ENCODE peak calls at places on chromosomes 6 and 20, in nine cellular contexts. Y, V, T, O, R, N, K, U and J are unnamed samples.

GRCh38 chr20:50592282-50593004 is 82.3 kb downstream of the PTPN1 start:
- DNase-seq in Y (no peak), V (no peak), T (no peak), O (no peak), R (no peak), N (no peak), K (no peak), U (no peak), J (no peak)

GRCh38 chr6:44061375-44062104 is 65.7 kb downstream of the MRPL14 start:
- DNase-seq in Y (no peak), V (no peak), T (no peak), O (no peak), R (no peak), N (no peak), K (no peak), U (no peak), J (no peak)

GRCh38 chr6:83708970-83709747 is at the start of gene SNAP91:
- DNase-seq in Y (no peak), V (peak), T (no peak), O (no peak), R (no peak), N (no peak), K (peak), U (no peak), J (no peak)

GRCh38 chr20:59580991-59581401 is 23.3 kb upstream of the PHACTR3 start:
- DNase-seq in Y (no peak), V (no peak), T (no peak), O (no peak), R (no peak), N (no peak), K (peak), U (no peak), J (no peak)

GRCh38 chr6:29926795-29927427 is 15.4 kb upstream of the HLA-A start:
- DNase-seq in Y (peak), V (no peak), T (peak), O (peak), R (peak), N (peak), K (peak), U (peak), J (no peak)

GRCh38 chr20:52060794-52061714 is 130.5 kb downstream of the ZFP64 start:
- DNase-seq in Y (no peak), V (no peak), T (no peak), O (no peak), R (no peak), N (no peak), K (no peak), U (no peak), J (no peak)

GRCh38 chr6:142763205-142763604 is 181.8 kb downstream of the HIVEP2 start:
- DNase-seq in Y (no peak), V (no peak), T (no peak), O (no peak), R (no peak), N (no peak), K (no peak), U (no peak), J (no peak)

GRCh38 chr6:43171284-43172126 is 436 bp downstream of the SRF start:
- DNase-seq in Y (no peak), V (no peak), T (peak), O (peak), R (no peak), N (no peak), K (peak), U (no peak), J (peak)

GRCh38 chr6:80767808-80768207 is 661.3 kb downstream of the BCKDHB start:
- DNase-seq in Y (no peak), V (no peak), T (no peak), O (no peak), R (peak), N (no peak), K (no peak), U (no peak), J (no peak)

GRCh38 chr20:43538855-43539700 is 19.7 kb upstream of the SGK2 start:
- DNase-seq in Y (no peak), V (no peak), T (no peak), O (no peak), R (no peak), N (no peak), K (no peak), U (no peak), J (no peak)

GRCh38 chr6:106745824-106746610 is 116.6 kb downstream of the QRSL1 start:
- DNase-seq in Y (no peak), V (no peak), T (no peak), O (no peak), R (no peak), N (no peak), K (no peak), U (no peak), J (no peak)

GRCh38 chr20:50267041-50267865 is 76.6 kb downstream of the CEBPB start:
- DNase-seq in Y (no peak), V (no peak), T (no peak), O (no peak), R (peak), N (no peak), K (no peak), U (no peak), J (no peak)

GRCh38 chr20:33423141-33423834 is 20.3 kb downstream of the SNTA1 start:
- DNase-seq in Y (no peak), V (no peak), T (no peak), O (no peak), R (no peak), N (no peak), K (no peak), U (peak), J (no peak)

GRCh38 chr6:149483849-149484635 is 772 bp downstream of the ZC3H12D start:
- DNase-seq in Y (no peak), V (no peak), T (no peak), O (no peak), R (no peak), N (no peak), K (no peak), U (peak), J (no peak)

GRCh38 chr20:22918286-22918983 is 116.7 kb upstream of the SSTR4 start:
- DNase-seq in Y (no peak), V (no peak), T (no peak), O (no peak), R (no peak), N (no peak), K (no peak), U (no peak), J (no peak)

GRCh38 chr6:20845592-20845991 is 311.3 kb downstream of the CDKAL1 start:
- DNase-seq in Y (no peak), V (no peak), T (no peak), O (no peak), R (no peak), N (no peak), K (no peak), U (no peak), J (no peak)

GRCh38 chr6:30150151-30150550 is 10.9 kb downstream of the TRIM10 start:
- DNase-seq in Y (no peak), V (no peak), T (no peak), O (no peak), R (no peak), N (no peak), K (no peak), U (no peak), J (no peak)

GRCh38 chr20:6026051-6026450 is 27.8 kb downstream of the LRRN4 start:
- DNase-seq in Y (no peak), V (no peak), T (no peak), O (no peak), R (no peak), N (no peak), K (no peak), U (no peak), J (no peak)